ENCODE peak calls at places on chromosomes 3 and 15, in nine cellular contexts. One of them, this sample, is unnamed.

GRCh38 chr3:133928903-133929607 is 33.4 kb upstream of the RAB6B start:
- DNase-seq in GM10248: no peak
- DNase-seq in breast epithelium: no peak
- DNase-seq in neural progenitor cell: no peak
- DNase-seq in pancreas: no peak
- DNase-seq in cardiac muscle cell: no peak
- DNase-seq in transverse colon: no peak
- DNase-seq in astrocyte of the cerebellum: no peak
- DNase-seq in tibial nerve: no peak
- DNase-seq in this sample: no peak

GRCh38 chr3:117217837-117218236 is 508.3 kb downstream of the TUSC7 start:
- DNase-seq in GM10248: no peak
- DNase-seq in breast epithelium: no peak
- DNase-seq in neural progenitor cell: no peak
- DNase-seq in pancreas: no peak
- DNase-seq in cardiac muscle cell: no peak
- DNase-seq in transverse colon: no peak
- DNase-seq in astrocyte of the cerebellum: no peak
- DNase-seq in tibial nerve: no peak
- DNase-seq in this sample: no peak

GRCh38 chr15:39699531-39700110 is 83.0 kb downstream of the FSIP1 start:
- DNase-seq in GM10248: no peak
- DNase-seq in breast epithelium: no peak
- DNase-seq in neural progenitor cell: no peak
- DNase-seq in pancreas: no peak
- DNase-seq in cardiac muscle cell: peak; percentile 18
- DNase-seq in transverse colon: no peak
- DNase-seq in astrocyte of the cerebellum: no peak
- DNase-seq in tibial nerve: no peak
- DNase-seq in this sample: no peak

GRCh38 chr15:80436511-80437307 is 32.5 kb downstream of the ARNT2 start:
- DNase-seq in GM10248: no peak
- DNase-seq in breast epithelium: no peak
- DNase-seq in neural progenitor cell: no peak
- DNase-seq in pancreas: no peak
- DNase-seq in cardiac muscle cell: no peak
- DNase-seq in transverse colon: no peak
- DNase-seq in astrocyte of the cerebellum: no peak
- DNase-seq in tibial nerve: no peak
- DNase-seq in this sample: no peak

GRCh38 chr3:79521221-79521848 is 246.5 kb downstream of the ROBO1 start:
- DNase-seq in GM10248: peak; percentile 24
- DNase-seq in breast epithelium: no peak
- DNase-seq in neural progenitor cell: peak; percentile 63
- DNase-seq in pancreas: no peak
- DNase-seq in cardiac muscle cell: peak; percentile 62
- DNase-seq in transverse colon: no peak
- DNase-seq in astrocyte of the cerebellum: peak; percentile 44
- DNase-seq in tibial nerve: no peak
- DNase-seq in this sample: no peak

GRCh38 chr3:24963762-24964625 is 464.1 kb upstream of the RARB start:
- DNase-seq in GM10248: no peak
- DNase-seq in breast epithelium: no peak
- DNase-seq in neural progenitor cell: peak; percentile 52
- DNase-seq in pancreas: no peak
- DNase-seq in cardiac muscle cell: peak; percentile 55
- DNase-seq in transverse colon: no peak
- DNase-seq in astrocyte of the cerebellum: peak; percentile 26
- DNase-seq in tibial nerve: no peak
- DNase-seq in this sample: no peak

GRCh38 chr3:30355622-30356021 is 250.8 kb upstream of the TGFBR2 start:
- DNase-seq in GM10248: no peak
- DNase-seq in breast epithelium: no peak
- DNase-seq in neural progenitor cell: peak; percentile 9
- DNase-seq in pancreas: no peak
- DNase-seq in cardiac muscle cell: no peak
- DNase-seq in transverse colon: no peak
- DNase-seq in astrocyte of the cerebellum: peak; percentile 81
- DNase-seq in tibial nerve: no peak
- DNase-seq in this sample: no peak

GRCh38 chr3:9902372-9903237 is at the start of gene IL17RE:
- DNase-seq in GM10248: no peak
- DNase-seq in breast epithelium: peak; percentile 63
- DNase-seq in neural progenitor cell: peak; percentile 31
- DNase-seq in pancreas: peak; percentile 53
- DNase-seq in cardiac muscle cell: no peak
- DNase-seq in transverse colon: peak; percentile 82
- DNase-seq in astrocyte of the cerebellum: no peak
- DNase-seq in tibial nerve: no peak
- DNase-seq in this sample: no peak

GRCh38 chr3:5197470-5198312 is 10.2 kb downstream of the EDEM1 start:
- DNase-seq in GM10248: peak; percentile 69
- DNase-seq in breast epithelium: no peak
- DNase-seq in neural progenitor cell: no peak
- DNase-seq in pancreas: no peak
- DNase-seq in cardiac muscle cell: peak; percentile 86
- DNase-seq in transverse colon: no peak
- DNase-seq in astrocyte of the cerebellum: no peak
- DNase-seq in tibial nerve: no peak
- DNase-seq in this sample: no peak

GRCh38 chr3:35664460-35664919 is 25.2 kb downstream of the ARPP21 start:
- DNase-seq in GM10248: no peak
- DNase-seq in breast epithelium: no peak
- DNase-seq in neural progenitor cell: peak; percentile 50
- DNase-seq in pancreas: peak; percentile 39
- DNase-seq in cardiac muscle cell: peak; percentile 81
- DNase-seq in transverse colon: no peak
- DNase-seq in astrocyte of the cerebellum: peak; percentile 69
- DNase-seq in tibial nerve: peak; percentile 13
- DNase-seq in this sample: peak; percentile 23

GRCh38 chr3:44993471-44994205 is 17.6 kb downstream of the EXOSC7 start:
- DNase-seq in GM10248: no peak
- DNase-seq in breast epithelium: no peak
- DNase-seq in neural progenitor cell: no peak
- DNase-seq in pancreas: no peak
- DNase-seq in cardiac muscle cell: peak; percentile 47
- DNase-seq in transverse colon: no peak
- DNase-seq in astrocyte of the cerebellum: peak; percentile 84
- DNase-seq in tibial nerve: no peak
- DNase-seq in this sample: no peak

GRCh38 chr15:65653781-65654521 is 32.2 kb downstream of the SLC24A1 start:
- DNase-seq in GM10248: no peak
- DNase-seq in breast epithelium: no peak
- DNase-seq in neural progenitor cell: no peak
- DNase-seq in pancreas: no peak
- DNase-seq in cardiac muscle cell: peak; percentile 56
- DNase-seq in transverse colon: no peak
- DNase-seq in astrocyte of the cerebellum: no peak
- DNase-seq in tibial nerve: no peak
- DNase-seq in this sample: no peak

GRCh38 chr3:177356113-177356512 is 158.8 kb upstream of the TBL1XR1 start:
- DNase-seq in GM10248: no peak
- DNase-seq in breast epithelium: no peak
- DNase-seq in neural progenitor cell: no peak
- DNase-seq in pancreas: no peak
- DNase-seq in cardiac muscle cell: no peak
- DNase-seq in transverse colon: no peak
- DNase-seq in astrocyte of the cerebellum: no peak
- DNase-seq in tibial nerve: no peak
- DNase-seq in this sample: no peak

GRCh38 chr3:128763967-128764366 is 38.0 kb downstream of the RAB7A start:
- DNase-seq in GM10248: no peak
- DNase-seq in breast epithelium: no peak
- DNase-seq in neural progenitor cell: no peak
- DNase-seq in pancreas: no peak
- DNase-seq in cardiac muscle cell: no peak
- DNase-seq in transverse colon: no peak
- DNase-seq in astrocyte of the cerebellum: no peak
- DNase-seq in tibial nerve: no peak
- DNase-seq in this sample: no peak

GRCh38 chr15:63839717-63840116 is 6.0 kb upstream of the HERC1 start:
- DNase-seq in GM10248: no peak
- DNase-seq in breast epithelium: no peak
- DNase-seq in neural progenitor cell: no peak
- DNase-seq in pancreas: no peak
- DNase-seq in cardiac muscle cell: no peak
- DNase-seq in transverse colon: no peak
- DNase-seq in astrocyte of the cerebellum: no peak
- DNase-seq in tibial nerve: no peak
- DNase-seq in this sample: no peak

GRCh38 chr15:32993285-32993684 is 201.2 kb downstream of the FMN1 start:
- DNase-seq in GM10248: no peak
- DNase-seq in breast epithelium: no peak
- DNase-seq in neural progenitor cell: peak; percentile 33
- DNase-seq in pancreas: no peak
- DNase-seq in cardiac muscle cell: peak; percentile 47
- DNase-seq in transverse colon: no peak
- DNase-seq in astrocyte of the cerebellum: no peak
- DNase-seq in tibial nerve: no peak
- DNase-seq in this sample: no peak

GRCh38 chr3:11350374-11350773 is 78.2 kb downstream of the ATG7 start:
- DNase-seq in GM10248: no peak
- DNase-seq in breast epithelium: no peak
- DNase-seq in neural progenitor cell: no peak
- DNase-seq in pancreas: no peak
- DNase-seq in cardiac muscle cell: no peak
- DNase-seq in transverse colon: no peak
- DNase-seq in astrocyte of the cerebellum: no peak
- DNase-seq in tibial nerve: no peak
- DNase-seq in this sample: no peak

GRCh38 chr15:98689431-98689861 is 41.1 kb downstream of the IGF1R start:
- DNase-seq in GM10248: no peak
- DNase-seq in breast epithelium: no peak
- DNase-seq in neural progenitor cell: no peak
- DNase-seq in pancreas: no peak
- DNase-seq in cardiac muscle cell: peak; percentile 49
- DNase-seq in transverse colon: no peak
- DNase-seq in astrocyte of the cerebellum: no peak
- DNase-seq in tibial nerve: no peak
- DNase-seq in this sample: no peak

GRCh38 chr15:77889009-77889806 is 188.3 kb downstream of the TBC1D2B start:
- DNase-seq in GM10248: no peak
- DNase-seq in breast epithelium: no peak
- DNase-seq in neural progenitor cell: no peak
- DNase-seq in pancreas: no peak
- DNase-seq in cardiac muscle cell: no peak
- DNase-seq in transverse colon: no peak
- DNase-seq in astrocyte of the cerebellum: no peak
- DNase-seq in tibial nerve: no peak
- DNase-seq in this sample: no peak

GRCh38 chr15:39925112-39925830 is 5.2 kb upstream of the GPR176 start:
- DNase-seq in GM10248: no peak
- DNase-seq in breast epithelium: no peak
- DNase-seq in neural progenitor cell: peak; percentile 16
- DNase-seq in pancreas: no peak
- DNase-seq in cardiac muscle cell: no peak
- DNase-seq in transverse colon: no peak
- DNase-seq in astrocyte of the cerebellum: no peak
- DNase-seq in tibial nerve: no peak
- DNase-seq in this sample: no peak

GRCh38 chr3:123909785-123910184 is 25.7 kb upstream of the MYLK start:
- DNase-seq in GM10248: no peak
- DNase-seq in breast epithelium: no peak
- DNase-seq in neural progenitor cell: no peak
- DNase-seq in pancreas: no peak
- DNase-seq in cardiac muscle cell: no peak
- DNase-seq in transverse colon: no peak
- DNase-seq in astrocyte of the cerebellum: no peak
- DNase-seq in tibial nerve: no peak
- DNase-seq in this sample: no peak

GRCh38 chr15:62112616-62113593 is 46.1 kb downstream of the C2CD4A start:
- DNase-seq in GM10248: no peak
- DNase-seq in breast epithelium: peak; percentile 64
- DNase-seq in neural progenitor cell: no peak
- DNase-seq in pancreas: peak; percentile 78
- DNase-seq in cardiac muscle cell: peak; percentile 70
- DNase-seq in transverse colon: peak; percentile 28
- DNase-seq in astrocyte of the cerebellum: peak; percentile 9
- DNase-seq in tibial nerve: no peak
- DNase-seq in this sample: no peak

GRCh38 chr3:56309465-56309864 is 158.8 kb downstream of the ERC2 start:
- DNase-seq in GM10248: no peak
- DNase-seq in breast epithelium: no peak
- DNase-seq in neural progenitor cell: no peak
- DNase-seq in pancreas: no peak
- DNase-seq in cardiac muscle cell: no peak
- DNase-seq in transverse colon: no peak
- DNase-seq in astrocyte of the cerebellum: no peak
- DNase-seq in tibial nerve: no peak
- DNase-seq in this sample: no peak

GRCh38 chr3:36792342-36792741 is 28.0 kb upstream of the DCLK3 start:
- DNase-seq in GM10248: peak; percentile 31
- DNase-seq in breast epithelium: no peak
- DNase-seq in neural progenitor cell: peak; percentile 78
- DNase-seq in pancreas: no peak
- DNase-seq in cardiac muscle cell: peak; percentile 39
- DNase-seq in transverse colon: no peak
- DNase-seq in astrocyte of the cerebellum: no peak
- DNase-seq in tibial nerve: no peak
- DNase-seq in this sample: no peak
- TF ChIP-seq CTCF in GM10248: peak; percentile 51
- TF ChIP-seq CTCF in breast epithelium: no peak
- TF ChIP-seq CTCF in neural progenitor cell: peak; percentile 69
- TF ChIP-seq CTCF in pancreas: no peak
- TF ChIP-seq CTCF in cardiac muscle cell: peak; percentile 52
- TF ChIP-seq CTCF in transverse colon: no peak
- TF ChIP-seq CTCF in astrocyte of the cerebellum: peak; percentile 57
- TF ChIP-seq CTCF in tibial nerve: no peak
- TF ChIP-seq CTCF in this sample: no peak

GRCh38 chr3:182239316-182239715 is 527.6 kb downstream of the SOX2 start:
- DNase-seq in GM10248: no peak
- DNase-seq in breast epithelium: no peak
- DNase-seq in neural progenitor cell: no peak
- DNase-seq in pancreas: no peak
- DNase-seq in cardiac muscle cell: no peak
- DNase-seq in transverse colon: no peak
- DNase-seq in astrocyte of the cerebellum: peak; percentile 15
- DNase-seq in tibial nerve: no peak
- DNase-seq in this sample: no peak
- TF ChIP-seq CTCF in GM10248: no peak
- TF ChIP-seq CTCF in breast epithelium: no peak
- TF ChIP-seq CTCF in neural progenitor cell: peak; percentile 25
- TF ChIP-seq CTCF in pancreas: no peak
- TF ChIP-seq CTCF in cardiac muscle cell: no peak
- TF ChIP-seq CTCF in transverse colon: no peak
- TF ChIP-seq CTCF in astrocyte of the cerebellum: peak; percentile 32
- TF ChIP-seq CTCF in tibial nerve: no peak
- TF ChIP-seq CTCF in this sample: no peak

GRCh38 chr3:183584914-183585280 is 29.4 kb upstream of the KLHL6 start:
- DNase-seq in GM10248: no peak
- DNase-seq in breast epithelium: no peak
- DNase-seq in neural progenitor cell: no peak
- DNase-seq in pancreas: no peak
- DNase-seq in cardiac muscle cell: no peak
- DNase-seq in transverse colon: no peak
- DNase-seq in astrocyte of the cerebellum: no peak
- DNase-seq in tibial nerve: no peak
- DNase-seq in this sample: no peak
- TF ChIP-seq CTCF in GM10248: no peak
- TF ChIP-seq CTCF in breast epithelium: no peak
- TF ChIP-seq CTCF in neural progenitor cell: no peak
- TF ChIP-seq CTCF in pancreas: no peak
- TF ChIP-seq CTCF in cardiac muscle cell: no peak
- TF ChIP-seq CTCF in transverse colon: no peak
- TF ChIP-seq CTCF in astrocyte of the cerebellum: no peak
- TF ChIP-seq CTCF in tibial nerve: no peak
- TF ChIP-seq CTCF in this sample: no peak

GRCh38 chr15:57611938-57612337 is 20.2 kb downstream of the MYZAP start:
- DNase-seq in GM10248: no peak
- DNase-seq in breast epithelium: no peak
- DNase-seq in neural progenitor cell: peak; percentile 19
- DNase-seq in pancreas: peak; percentile 82
- DNase-seq in cardiac muscle cell: peak; percentile 19
- DNase-seq in transverse colon: peak; percentile 74
- DNase-seq in astrocyte of the cerebellum: no peak
- DNase-seq in tibial nerve: no peak
- DNase-seq in this sample: no peak
- TF ChIP-seq CTCF in GM10248: no peak
- TF ChIP-seq CTCF in breast epithelium: peak; percentile 61
- TF ChIP-seq CTCF in neural progenitor cell: peak; percentile 10
- TF ChIP-seq CTCF in pancreas: peak; percentile 26
- TF ChIP-seq CTCF in cardiac muscle cell: peak; percentile 14
- TF ChIP-seq CTCF in transverse colon: peak; percentile 41
- TF ChIP-seq CTCF in astrocyte of the cerebellum: peak; percentile 22
- TF ChIP-seq CTCF in tibial nerve: peak; percentile 12
- TF ChIP-seq CTCF in this sample: no peak

This sample was measured in omental fat pad.